ENCODE peak calls at places on chromosomes 16 and 17, in six cellular contexts. One of them, this sample, is unnamed.

GRCh38 chr17:69406906-69407305 is 7.6 kb upstream of the MAP2K6 start:
- DNase-seq in ELF-1: no peak
- DNase-seq in NCI-H1417 treated with DMSO at 0.1 percent for 48 hours: no peak
- DNase-seq in GM18507: no peak
- DNase-seq in Right ventricle myocardium inferior: no peak
- DNase-seq in RCC 7860: no peak
- DNase-seq in this sample: no peak

GRCh38 chr17:8839410-8839935 is 28.0 kb downstream of the PIK3R6 start:
- DNase-seq in ELF-1: no peak
- DNase-seq in GM18507: no peak
- DNase-seq in Right ventricle myocardium inferior: no peak
- DNase-seq in NCI-H1417 treated with DMSO at 0.1 percent for 48 hours: no peak
- DNase-seq in RCC 7860: no peak
- DNase-seq in this sample: no peak

GRCh38 chr17:55005520-55005919 is 37.0 kb downstream of the STXBP4 start:
- DNase-seq in NCI-H1417 treated with DMSO at 0.1 percent for 48 hours: no peak
- DNase-seq in ELF-1: no peak
- DNase-seq in Right ventricle myocardium inferior: no peak
- DNase-seq in GM18507: no peak
- DNase-seq in RCC 7860: no peak
- DNase-seq in this sample: no peak

GRCh38 chr16:27428035-27428785 is 26.2 kb downstream of the IL21R start:
- DNase-seq in ELF-1: no peak
- DNase-seq in RCC 7860: no peak
- DNase-seq in NCI-H1417 treated with DMSO at 0.1 percent for 48 hours: no peak
- DNase-seq in Right ventricle myocardium inferior: no peak
- DNase-seq in GM18507: no peak
- DNase-seq in this sample: no peak

GRCh38 chr17:79325707-79326106 is 251.1 kb downstream of the ENGASE start:
- DNase-seq in ELF-1: peak
- DNase-seq in GM18507: no peak
- DNase-seq in NCI-H1417 treated with DMSO at 0.1 percent for 48 hours: no peak
- DNase-seq in RCC 7860: no peak
- DNase-seq in Right ventricle myocardium inferior: no peak
- DNase-seq in this sample: no peak

GRCh38 chr17:78679495-78680395 is 102.3 kb downstream of the CYTH1 start:
- DNase-seq in ELF-1: peak
- DNase-seq in Right ventricle myocardium inferior: no peak
- DNase-seq in GM18507: no peak
- DNase-seq in NCI-H1417 treated with DMSO at 0.1 percent for 48 hours: no peak
- DNase-seq in RCC 7860: no peak
- DNase-seq in this sample: no peak

GRCh38 chr16:75494696-75495601 is at the start of gene CHST6:
- DNase-seq in NCI-H1417 treated with DMSO at 0.1 percent for 48 hours: no peak
- DNase-seq in RCC 7860: no peak
- DNase-seq in Right ventricle myocardium inferior: no peak
- DNase-seq in ELF-1: peak
- DNase-seq in GM18507: no peak
- DNase-seq in this sample: no peak

GRCh38 chr17:69581061-69581955 is 166.8 kb downstream of the MAP2K6 start:
- DNase-seq in NCI-H1417 treated with DMSO at 0.1 percent for 48 hours: no peak
- DNase-seq in RCC 7860: peak
- DNase-seq in GM18507: peak
- DNase-seq in Right ventricle myocardium inferior: no peak
- DNase-seq in ELF-1: no peak
- DNase-seq in this sample: no peak

GRCh38 chr17:66304304-66305174 is 2.1 kb downstream of the PRKCA start:
- DNase-seq in RCC 7860: peak
- DNase-seq in NCI-H1417 treated with DMSO at 0.1 percent for 48 hours: no peak
- DNase-seq in Right ventricle myocardium inferior: no peak
- DNase-seq in GM18507: no peak
- DNase-seq in ELF-1: peak
- DNase-seq in this sample: peak

GRCh38 chr16:4520913-4521312 is 17.7 kb downstream of the CDIP1 start:
- DNase-seq in NCI-H1417 treated with DMSO at 0.1 percent for 48 hours: no peak
- DNase-seq in RCC 7860: no peak
- DNase-seq in GM18507: no peak
- DNase-seq in Right ventricle myocardium inferior: no peak
- DNase-seq in ELF-1: no peak
- DNase-seq in this sample: no peak

GRCh38 chr16:51035711-51036110 is 115.4 kb downstream of the SALL1 start:
- DNase-seq in Right ventricle myocardium inferior: no peak
- DNase-seq in ELF-1: no peak
- DNase-seq in RCC 7860: no peak
- DNase-seq in NCI-H1417 treated with DMSO at 0.1 percent for 48 hours: no peak
- DNase-seq in GM18507: no peak
- DNase-seq in this sample: no peak

GRCh38 chr16:799948-800833 is at the start of gene GNG13:
- DNase-seq in Right ventricle myocardium inferior: no peak
- DNase-seq in NCI-H1417 treated with DMSO at 0.1 percent for 48 hours: no peak
- DNase-seq in GM18507: no peak
- DNase-seq in RCC 7860: no peak
- DNase-seq in ELF-1: peak
- DNase-seq in this sample: no peak

GRCh38 chr17:32523017-32523680 is 36.4 kb downstream of the CDK5R1 start:
- DNase-seq in Right ventricle myocardium inferior: no peak
- DNase-seq in GM18507: peak
- DNase-seq in NCI-H1417 treated with DMSO at 0.1 percent for 48 hours: no peak
- DNase-seq in RCC 7860: no peak
- DNase-seq in ELF-1: no peak
- DNase-seq in this sample: no peak

GRCh38 chr16:2058901-2059300 is 11.1 kb downstream of the TSC2 start:
- DNase-seq in RCC 7860: no peak
- DNase-seq in Right ventricle myocardium inferior: no peak
- DNase-seq in NCI-H1417 treated with DMSO at 0.1 percent for 48 hours: no peak
- DNase-seq in ELF-1: no peak
- DNase-seq in GM18507: no peak
- DNase-seq in this sample: no peak

GRCh38 chr16:65441501-65441900 is 319.6 kb upstream of the CDH11 start:
- DNase-seq in ELF-1: no peak
- DNase-seq in NCI-H1417 treated with DMSO at 0.1 percent for 48 hours: no peak
- DNase-seq in RCC 7860: no peak
- DNase-seq in GM18507: no peak
- DNase-seq in Right ventricle myocardium inferior: no peak
- DNase-seq in this sample: no peak

GRCh38 chr16:57192146-57192545 is 6.0 kb downstream of the RSPRY1 start:
- DNase-seq in RCC 7860: no peak
- DNase-seq in NCI-H1417 treated with DMSO at 0.1 percent for 48 hours: no peak
- DNase-seq in GM18507: no peak
- DNase-seq in ELF-1: no peak
- DNase-seq in Right ventricle myocardium inferior: no peak
- DNase-seq in this sample: no peak

GRCh38 chr17:45149037-45149668 is 878 bp downstream of the HEXIM1 start:
- DNase-seq in GM18507: no peak
- DNase-seq in ELF-1: peak
- DNase-seq in RCC 7860: peak
- DNase-seq in Right ventricle myocardium inferior: peak
- DNase-seq in NCI-H1417 treated with DMSO at 0.1 percent for 48 hours: peak
- DNase-seq in this sample: no peak

GRCh38 chr17:40021471-40021961 is 6.3 kb downstream of the CSF3 start:
- DNase-seq in Right ventricle myocardium inferior: no peak
- DNase-seq in RCC 7860: peak
- DNase-seq in ELF-1: no peak
- DNase-seq in GM18507: no peak
- DNase-seq in NCI-H1417 treated with DMSO at 0.1 percent for 48 hours: no peak
- DNase-seq in this sample: peak

GRCh38 chr17:78873519-78874340 is 29.3 kb downstream of the CEP295NL start:
- DNase-seq in GM18507: no peak
- DNase-seq in NCI-H1417 treated with DMSO at 0.1 percent for 48 hours: no peak
- DNase-seq in ELF-1: no peak
- DNase-seq in RCC 7860: no peak
- DNase-seq in Right ventricle myocardium inferior: no peak
- DNase-seq in this sample: peak

GRCh38 chr17:55654821-55655220 is 67.8 kb downstream of the TMEM100 start:
- DNase-seq in ELF-1: no peak
- DNase-seq in GM18507: no peak
- DNase-seq in NCI-H1417 treated with DMSO at 0.1 percent for 48 hours: no peak
- DNase-seq in Right ventricle myocardium inferior: no peak
- DNase-seq in RCC 7860: no peak
- DNase-seq in this sample: no peak

GRCh38 chr16:9906218-9906617 is 276.0 kb downstream of the GRIN2A start:
- DNase-seq in Right ventricle myocardium inferior: no peak
- DNase-seq in NCI-H1417 treated with DMSO at 0.1 percent for 48 hours: no peak
- DNase-seq in RCC 7860: no peak
- DNase-seq in GM18507: no peak
- DNase-seq in ELF-1: no peak
- DNase-seq in this sample: no peak

GRCh38 chr16:27080870-27081269 is 14.1 kb downstream of the C16orf82 start:
- DNase-seq in Right ventricle myocardium inferior: no peak
- DNase-seq in NCI-H1417 treated with DMSO at 0.1 percent for 48 hours: no peak
- DNase-seq in GM18507: no peak
- DNase-seq in ELF-1: peak
- DNase-seq in RCC 7860: no peak
- DNase-seq in this sample: no peak